ENCODE peak calls at places on chromosome 13, in eight cellular contexts. One of them, this sample, is unnamed.

GRCh38 chr13:110208116-110208515 is 98.8 kb downstream of the COL4A1 start:
- DNase-seq in K562: no peak
- DNase-seq in SK-N-SH: no peak
- DNase-seq in HCT116: no peak
- DNase-seq in HepG2: no peak
- DNase-seq in GM12878: no peak
- DNase-seq in IMR-90: no peak
- DNase-seq in A549: no peak
- DNase-seq in this sample: no peak

GRCh38 chr13:98528663-98529064 is 48.2 kb downstream of the STK24 start:
- DNase-seq in A549: no peak
- DNase-seq in K562: no peak
- DNase-seq in SK-N-SH: no peak
- DNase-seq in HepG2: no peak
- DNase-seq in IMR-90: peak
- DNase-seq in HCT116: no peak
- DNase-seq in GM12878: no peak
- DNase-seq in this sample: no peak

GRCh38 chr13:102847272-102848234 is 1.7 kb downstream of the ERCC5 start:
- DNase-seq in K562: peak
- DNase-seq in SK-N-SH: peak
- DNase-seq in HepG2: no peak
- DNase-seq in A549: peak
- DNase-seq in IMR-90: peak
- DNase-seq in HCT116: peak
- DNase-seq in GM12878: no peak
- DNase-seq in this sample: no peak

GRCh38 chr13:24727731-24728601 is 36.0 kb upstream of the RNF17 start:
- DNase-seq in SK-N-SH: peak
- DNase-seq in HCT116: peak
- DNase-seq in GM12878: peak
- DNase-seq in HepG2: peak
- DNase-seq in K562: peak
- DNase-seq in A549: peak
- DNase-seq in IMR-90: peak
- DNase-seq in this sample: peak

GRCh38 chr13:60448907-60449510 is 52.0 kb downstream of the TDRD3 start:
- DNase-seq in A549: peak
- DNase-seq in HCT116: peak
- DNase-seq in SK-N-SH: peak
- DNase-seq in HepG2: peak
- DNase-seq in IMR-90: peak
- DNase-seq in K562: peak
- DNase-seq in GM12878: no peak
- DNase-seq in this sample: no peak

GRCh38 chr13:73040968-73041580 is 17.7 kb upstream of the KLF5 start:
- DNase-seq in GM12878: no peak
- DNase-seq in HCT116: no peak
- DNase-seq in IMR-90: no peak
- DNase-seq in K562: peak
- DNase-seq in HepG2: peak
- DNase-seq in A549: peak
- DNase-seq in SK-N-SH: no peak
- DNase-seq in this sample: no peak

GRCh38 chr13:77506874-77507273 is 28.6 kb upstream of the SCEL start:
- DNase-seq in A549: peak
- DNase-seq in GM12878: no peak
- DNase-seq in HepG2: no peak
- DNase-seq in HCT116: peak
- DNase-seq in SK-N-SH: no peak
- DNase-seq in IMR-90: no peak
- DNase-seq in K562: no peak
- DNase-seq in this sample: no peak

GRCh38 chr13:35891973-35892441 is 239.2 kb downstream of the DCLK1 start:
- DNase-seq in HepG2: no peak
- DNase-seq in K562: no peak
- DNase-seq in SK-N-SH: no peak
- DNase-seq in GM12878: no peak
- DNase-seq in HCT116: no peak
- DNase-seq in IMR-90: peak
- DNase-seq in A549: peak
- DNase-seq in this sample: no peak

GRCh38 chr13:98868932-98869331 is 108.9 kb downstream of the DOCK9 start:
- DNase-seq in SK-N-SH: no peak
- DNase-seq in HCT116: no peak
- DNase-seq in A549: no peak
- DNase-seq in GM12878: no peak
- DNase-seq in K562: no peak
- DNase-seq in IMR-90: no peak
- DNase-seq in HepG2: no peak
- DNase-seq in this sample: no peak

GRCh38 chr13:112969692-112970338 is 801 bp downstream of the MCF2L start:
- DNase-seq in K562: no peak
- DNase-seq in GM12878: no peak
- DNase-seq in SK-N-SH: peak
- DNase-seq in HCT116: no peak
- DNase-seq in IMR-90: no peak
- DNase-seq in HepG2: no peak
- DNase-seq in A549: no peak
- DNase-seq in this sample: no peak

GRCh38 chr13:112967666-112968379 is 1.2 kb upstream of the MCF2L start:
- DNase-seq in GM12878: no peak
- DNase-seq in HCT116: no peak
- DNase-seq in A549: no peak
- DNase-seq in HepG2: no peak
- DNase-seq in SK-N-SH: no peak
- DNase-seq in IMR-90: no peak
- DNase-seq in K562: no peak
- DNase-seq in this sample: no peak

GRCh38 chr13:112968380-112968909 is 569 bp upstream of the MCF2L start:
- DNase-seq in IMR-90: no peak
- DNase-seq in SK-N-SH: peak
- DNase-seq in GM12878: no peak
- DNase-seq in A549: no peak
- DNase-seq in K562: no peak
- DNase-seq in HCT116: no peak
- DNase-seq in HepG2: no peak
- DNase-seq in this sample: no peak

GRCh38 chr13:112970552-112971287 is 1.7 kb downstream of the MCF2L start:
- DNase-seq in SK-N-SH: no peak
- DNase-seq in GM12878: no peak
- DNase-seq in K562: no peak
- DNase-seq in HCT116: no peak
- DNase-seq in IMR-90: no peak
- DNase-seq in A549: no peak
- DNase-seq in HepG2: no peak
- DNase-seq in this sample: no peak

DNA sequence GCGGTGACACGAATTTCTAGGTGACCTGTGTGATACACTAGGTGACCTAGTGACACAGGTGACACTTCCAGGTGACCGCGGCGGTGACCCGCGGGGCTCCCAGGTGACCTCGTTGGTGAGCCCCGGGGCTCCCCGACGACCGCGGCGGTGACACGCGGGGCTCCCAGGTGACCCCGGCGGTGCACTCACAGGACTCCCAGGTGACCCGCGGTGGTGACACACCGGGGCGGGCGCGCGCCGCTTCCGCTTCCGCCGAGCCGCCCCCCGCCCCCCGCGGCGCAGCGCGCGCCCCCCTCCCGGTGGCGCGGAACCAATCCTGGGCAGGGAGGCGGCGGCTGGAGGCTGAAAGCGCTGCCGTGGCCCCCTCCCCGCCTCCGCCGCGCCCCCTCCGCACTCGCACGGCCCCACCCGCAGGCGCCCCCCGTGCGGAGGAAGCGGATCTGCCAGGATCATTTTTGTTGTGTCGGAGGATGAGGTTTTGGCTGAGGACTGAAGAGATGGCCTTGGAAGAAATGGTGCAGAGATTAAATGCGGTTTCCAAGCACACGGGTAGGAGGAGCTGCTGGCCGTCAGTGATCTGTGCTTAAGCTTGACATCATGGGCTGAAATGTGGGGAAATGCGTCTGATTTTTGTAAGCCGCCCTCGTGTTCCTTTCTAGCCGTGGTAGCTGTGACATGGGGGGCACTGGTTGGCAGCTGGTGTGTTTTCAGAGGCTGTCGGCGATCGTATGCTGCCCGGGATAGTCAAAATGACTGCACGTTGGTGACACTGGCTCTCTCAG is at the start of gene MCF2L:
- DNase-seq in GM12878: no peak
- DNase-seq in A549: peak
- DNase-seq in IMR-90: peak
- DNase-seq in SK-N-SH: peak
- DNase-seq in HepG2: peak
- DNase-seq in K562: no peak
- DNase-seq in HCT116: no peak
- DNase-seq in this sample: no peak
- TF ChIP-seq RAD21 in GM12878: no peak
- TF ChIP-seq RAD21 in A549: no peak
- TF ChIP-seq RAD21 in IMR-90: peak
- TF ChIP-seq RAD21 in SK-N-SH: peak
- TF ChIP-seq RAD21 in HepG2: peak
- TF ChIP-seq RAD21 in K562: no peak
- TF ChIP-seq RAD21 in HCT116: peak
- TF ChIP-seq RAD21 in this sample: peak

DNA sequence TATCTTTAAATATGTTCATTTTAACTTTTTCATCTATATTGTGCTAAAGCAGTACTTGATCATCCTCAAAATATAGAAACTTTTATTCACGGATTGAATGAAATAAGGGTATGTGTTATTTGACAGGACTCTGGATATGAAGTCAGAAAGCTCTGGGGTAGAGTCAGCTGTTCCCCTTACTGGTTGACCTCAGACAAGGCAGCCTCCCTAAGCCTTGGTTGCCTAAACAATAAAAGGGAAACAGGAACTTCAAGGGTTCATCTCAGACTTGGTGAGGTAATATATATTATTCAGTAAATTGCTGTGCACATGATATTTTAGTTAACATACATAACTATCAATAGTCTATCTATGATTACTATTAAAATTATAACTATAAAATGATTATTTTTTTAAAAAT is 13.6 kb downstream of the POLR1D start:
- DNase-seq in K562: no peak
- DNase-seq in SK-N-SH: no peak
- DNase-seq in IMR-90: no peak
- DNase-seq in HepG2: no peak
- DNase-seq in A549: no peak
- DNase-seq in GM12878: no peak
- DNase-seq in HCT116: no peak
- DNase-seq in this sample: no peak
- TF ChIP-seq RAD21 in K562: no peak
- TF ChIP-seq RAD21 in SK-N-SH: no peak
- TF ChIP-seq RAD21 in IMR-90: no peak
- TF ChIP-seq RAD21 in HepG2: no peak
- TF ChIP-seq RAD21 in A549: no peak
- TF ChIP-seq RAD21 in GM12878: no peak
- TF ChIP-seq RAD21 in HCT116: no peak
- TF ChIP-seq RAD21 in this sample: no peak

DNA sequence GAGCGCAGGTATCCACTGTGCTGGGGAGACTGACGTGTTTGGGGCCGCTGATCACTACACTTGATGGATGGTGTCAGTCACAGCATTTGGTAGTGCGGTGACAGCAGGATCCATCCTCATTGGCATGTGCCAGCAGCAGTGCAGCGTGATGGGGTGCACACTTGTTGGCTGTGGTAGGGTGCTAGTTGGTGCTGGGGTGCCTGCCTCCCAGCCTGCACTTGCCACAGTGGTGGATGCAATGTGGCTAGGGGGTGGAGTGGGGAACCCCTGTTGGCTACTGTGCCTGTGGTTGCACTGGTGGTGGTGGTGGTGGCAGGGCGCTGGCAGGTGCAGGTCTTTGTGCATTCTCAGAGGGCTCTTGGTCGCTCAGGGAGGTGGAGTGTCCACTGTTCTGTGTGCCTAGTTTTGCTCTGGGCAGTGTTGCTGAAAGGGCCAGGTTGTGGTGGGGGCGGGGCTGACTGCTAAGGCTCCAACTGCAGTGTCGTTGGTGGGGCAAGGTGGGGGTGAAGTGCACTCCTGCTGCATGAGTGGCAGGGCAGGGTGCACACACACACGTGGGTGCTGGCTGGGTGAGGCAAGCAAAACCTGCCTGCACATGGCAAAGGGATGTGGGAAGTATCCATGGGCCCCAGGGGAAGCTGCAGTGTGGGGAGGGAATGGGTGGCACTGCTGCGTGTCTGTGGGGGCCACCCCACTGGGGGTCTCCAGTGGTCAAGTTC is 84.8 kb downstream of the ZMYM2 start:
- DNase-seq in K562: no peak
- DNase-seq in HepG2: no peak
- DNase-seq in GM12878: no peak
- DNase-seq in A549: no peak
- DNase-seq in HCT116: no peak
- DNase-seq in IMR-90: no peak
- DNase-seq in SK-N-SH: no peak
- DNase-seq in this sample: no peak
- TF ChIP-seq RAD21 in K562: no peak
- TF ChIP-seq RAD21 in HepG2: no peak
- TF ChIP-seq RAD21 in GM12878: no peak
- TF ChIP-seq RAD21 in A549: no peak
- TF ChIP-seq RAD21 in HCT116: no peak
- TF ChIP-seq RAD21 in IMR-90: no peak
- TF ChIP-seq RAD21 in SK-N-SH: no peak
- TF ChIP-seq RAD21 in this sample: no peak

DNA sequence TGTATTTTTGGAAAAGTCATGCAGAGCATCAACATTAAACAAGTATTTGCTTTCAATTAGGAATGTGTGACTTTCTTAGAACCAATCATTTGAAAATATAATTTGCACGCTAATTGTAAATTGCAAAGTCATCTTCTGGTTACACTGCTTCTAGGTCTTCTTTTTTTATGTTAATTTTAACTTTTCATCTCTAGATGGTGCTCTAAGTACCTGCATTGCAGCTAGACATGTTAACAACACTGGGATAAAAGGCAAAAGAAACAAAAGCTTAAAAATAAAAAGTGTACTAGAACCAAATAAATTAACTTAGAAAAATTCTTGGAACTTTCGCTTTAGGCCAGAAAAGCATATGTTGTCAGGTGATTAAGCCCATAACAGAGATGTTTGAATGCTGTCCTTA is 2758.2 kb downstream of the PCDH9 start:
- DNase-seq in SK-N-SH: peak
- DNase-seq in K562: no peak
- DNase-seq in HCT116: peak
- DNase-seq in HepG2: peak
- DNase-seq in GM12878: no peak
- DNase-seq in A549: peak
- DNase-seq in IMR-90: peak
- DNase-seq in this sample: no peak
- TF ChIP-seq RAD21 in SK-N-SH: peak
- TF ChIP-seq RAD21 in K562: peak
- TF ChIP-seq RAD21 in HCT116: peak
- TF ChIP-seq RAD21 in HepG2: no peak
- TF ChIP-seq RAD21 in GM12878: peak
- TF ChIP-seq RAD21 in A549: peak
- TF ChIP-seq RAD21 in IMR-90: peak
- TF ChIP-seq RAD21 in this sample: peak

GRCh38 chr13:112170823-112171569 is 104.0 kb downstream of the SOX1 start:
- DNase-seq in A549: no peak
- DNase-seq in HCT116: no peak
- DNase-seq in K562: no peak
- DNase-seq in IMR-90: no peak
- DNase-seq in SK-N-SH: no peak
- DNase-seq in GM12878: no peak
- DNase-seq in HepG2: no peak
- DNase-seq in this sample: no peak
- TF ChIP-seq RAD21 in A549: no peak
- TF ChIP-seq RAD21 in HCT116: no peak
- TF ChIP-seq RAD21 in K562: no peak
- TF ChIP-seq RAD21 in IMR-90: no peak
- TF ChIP-seq RAD21 in SK-N-SH: no peak
- TF ChIP-seq RAD21 in GM12878: no peak
- TF ChIP-seq RAD21 in HepG2: no peak
- TF ChIP-seq RAD21 in this sample: no peak

This sample was measured in H1.